ENCODE peak calls at places on chromosomes 2 and 18, in seven cellular contexts. P is PC-9, U is endodermal cell, M is body of pancreas, Q is K562, V is GM12878, T is vagina. R is an unnamed sample.

GRCh38 chr2:25490220-25490619 is 148.5 kb upstream of the DNMT3A start:
- DNase-seq in P (no peak), U (no peak), M (no peak), Q (no peak), V (no peak), T (no peak), R (no peak)

GRCh38 chr2:203446071-203446481 is 89.0 kb downstream of the RAPH1 start:
- DNase-seq in P (no peak), U (no peak), M (no peak), Q (peak; percentile 36), V (no peak), T (no peak), R (no peak)

GRCh38 chr2:224098473-224098872 is 59.4 kb upstream of the SERPINE2 start:
- DNase-seq in P (no peak), U (no peak), M (no peak), Q (no peak), V (no peak), T (no peak), R (no peak)

GRCh38 chr2:3396920-3397559 is 17.5 kb downstream of the TRAPPC12 start:
- DNase-seq in P (no peak), U (no peak), M (no peak), Q (no peak), V (no peak), T (no peak), R (no peak)

GRCh38 chr2:230128943-230129342 is 60.2 kb upstream of the SLC16A14 start:
- DNase-seq in P (no peak), U (no peak), M (no peak), Q (no peak), V (no peak), T (no peak), R (no peak)

GRCh38 chr2:165868211-165868610 is 74.2 kb upstream of the GALNT3 start:
- DNase-seq in P (no peak), U (no peak), M (no peak), Q (no peak), V (no peak), T (no peak), R (no peak)

GRCh38 chr2:6917071-6917760 is at the start of gene RNF144A:
- DNase-seq in P (peak; percentile 21), U (peak; percentile 89), M (peak; percentile 72), Q (peak; percentile 75), V (no peak), T (no peak), R (no peak)

GRCh38 chr2:143607446-143608110 is 478.4 kb downstream of the ARHGAP15 start:
- DNase-seq in P (no peak), U (no peak), M (no peak), Q (no peak), V (no peak), T (no peak), R (no peak)

GRCh38 chr2:205768815-205769493 is 86.7 kb downstream of the NRP2 start:
- DNase-seq in P (no peak), U (no peak), M (no peak), Q (no peak), V (no peak), T (no peak), R (no peak)

GRCh38 chr2:140929866-140930265 is 1201.0 kb downstream of the LRP1B start:
- DNase-seq in P (no peak), U (no peak), M (no peak), Q (no peak), V (no peak), T (no peak), R (no peak)

GRCh38 chr2:157790780-157791179 is 85.3 kb downstream of the ACVR1 start:
- DNase-seq in P (no peak), U (no peak), M (no peak), Q (no peak), V (no peak), T (no peak), R (no peak)

GRCh38 chr18:31042391-31043181 is at the start of gene DSC3:
- DNase-seq in P (no peak), U (peak; percentile 86), M (peak; percentile 14), Q (no peak), V (no peak), T (no peak), R (no peak)

GRCh38 chr2:45911503-45911902 is 260.0 kb downstream of the PRKCE start:
- DNase-seq in P (no peak), U (no peak), M (no peak), Q (no peak), V (no peak), T (no peak), R (no peak)

GRCh38 chr2:11537951-11538350 is 4.1 kb downstream of the GREB1 start:
- DNase-seq in P (no peak), U (peak; percentile 41), M (no peak), Q (no peak), V (no peak), T (no peak), R (no peak)

GRCh38 chr2:120435671-120436459 is 89.9 kb downstream of the INHBB start:
- DNase-seq in P (no peak), U (peak; percentile 40), M (no peak), Q (no peak), V (no peak), T (no peak), R (no peak)

GRCh38 chr2:219445220-219445631 is 10.6 kb downstream of the SPEG start:
- DNase-seq in P (no peak), U (no peak), M (no peak), Q (no peak), V (no peak), T (no peak), R (no peak)

GRCh38 chr2:104046466-104046865 is 807.4 kb upstream of the POU3F3 start:
- DNase-seq in P (no peak), U (no peak), M (no peak), Q (no peak), V (no peak), T (no peak), R (no peak)

GRCh38 chr2:19607400-19607799 is 249.0 kb upstream of the OSR1 start:
- DNase-seq in P (peak; percentile 6), U (no peak), M (no peak), Q (no peak), V (no peak), T (no peak), R (no peak)
- H3K27ac ChIP-seq in P (peak overlapping the region; percentile 86), U (no peak overlapping the region), M (no peak overlapping the region), Q (no peak overlapping the region), V (no peak overlapping the region), T (no peak overlapping the region), R (no peak overlapping the region)

GRCh38 chr2:27025861-27026851 is 6.6 kb upstream of the TMEM214 start:
- DNase-seq in P (no peak), U (no peak), M (no peak), Q (no peak), V (no peak), T (no peak), R (no peak)

GRCh38 chr2:27025281-27025800 is 7.4 kb upstream of the TMEM214 start:
- DNase-seq in P (no peak), U (no peak), M (no peak), Q (no peak), V (no peak), T (no peak), R (no peak)

GRCh38 chr2:27023740-27024139 is 9.0 kb upstream of the TMEM214 start:
- DNase-seq in P (no peak), U (no peak), M (no peak), Q (no peak), V (no peak), T (no peak), R (no peak)

GRCh38 chr2:27024188-27024587 is 8.6 kb upstream of the TMEM214 start:
- DNase-seq in P (no peak), U (peak; percentile 92), M (no peak), Q (no peak), V (no peak), T (no peak), R (no peak)

DNA sequence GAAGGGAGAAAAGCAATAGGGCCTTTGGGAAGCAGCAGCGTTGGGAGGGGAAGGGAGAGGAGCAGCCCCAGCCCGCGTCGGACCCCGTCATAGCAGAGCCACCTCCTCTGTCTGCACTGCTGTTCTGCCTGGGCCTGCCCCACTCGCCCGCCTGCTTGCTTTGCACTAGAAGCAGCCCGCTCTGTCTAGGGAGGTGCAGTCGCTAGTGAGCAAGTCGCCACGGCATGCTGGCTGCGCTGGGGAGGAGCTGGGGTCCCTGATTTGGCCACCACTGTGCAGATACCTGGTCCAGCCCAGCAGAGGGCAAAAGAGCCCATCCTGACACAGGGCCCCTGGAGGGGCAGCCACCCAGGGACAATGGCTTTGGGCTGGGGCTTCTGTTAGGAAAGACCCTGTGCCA is 8.0 kb upstream of the TMEM214 start:
- DNase-seq in P (no peak), U (peak; percentile 67), M (no peak), Q (no peak), V (no peak), T (no peak), R (no peak)
- TF ChIP-seq CTCF in P (no peak), U (peak; percentile 50), M (no peak), Q (peak; percentile 20), V (peak; percentile 1), T (no peak), R (no peak)

GRCh38 chr18:59376351-59376935 is 17.4 kb upstream of the LMAN1 start:
- DNase-seq in P (no peak), U (peak; percentile 66), M (no peak), Q (no peak), V (no peak), T (no peak), R (no peak)
- H3K27ac ChIP-seq in P (no peak overlapping the region), U (no peak overlapping the region), M (no peak overlapping the region), Q (no peak overlapping the region), V (no peak overlapping the region), T (no peak overlapping the region), R (no peak overlapping the region)

DNA sequence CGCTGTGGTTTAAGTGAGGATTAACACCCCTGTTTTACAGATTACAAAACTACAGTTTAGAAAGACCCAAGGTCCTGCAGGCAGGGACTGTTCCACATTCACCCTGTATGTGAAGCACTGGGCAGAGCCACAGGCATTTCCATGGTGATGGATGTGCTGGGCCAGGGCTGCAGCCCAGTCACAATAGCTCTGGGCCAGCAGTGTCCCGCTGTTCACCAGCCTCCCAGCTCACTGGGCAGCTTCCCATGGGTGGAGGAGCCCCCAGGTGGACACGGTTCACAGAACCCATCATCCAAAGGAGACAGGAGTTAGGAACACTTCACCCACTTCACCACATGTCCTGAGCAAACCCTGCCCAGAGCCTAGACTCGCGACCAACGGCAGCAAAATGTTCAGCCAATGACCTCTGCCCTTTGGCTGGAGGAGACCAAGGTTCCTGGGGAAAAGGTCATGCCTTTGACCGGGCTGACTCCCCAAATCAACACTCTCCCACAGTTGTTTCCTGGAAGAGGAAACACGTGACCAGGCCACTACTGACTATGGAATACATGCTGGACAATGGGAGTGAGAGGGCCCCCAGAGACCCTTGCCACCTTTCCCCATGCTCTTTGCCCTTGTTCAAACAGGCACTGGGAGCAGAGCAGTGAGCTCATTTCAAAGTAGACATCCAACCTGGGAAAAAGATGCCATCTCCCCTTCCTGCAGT is 28.0 kb upstream of the SLC35F6 start:
- DNase-seq in P (no peak), U (no peak), M (no peak), Q (no peak), V (no peak), T (no peak), R (no peak)
- TF ChIP-seq CTCF in P (no peak), U (no peak), M (peak; percentile 29), Q (no peak), V (no peak), T (no peak), R (no peak)

GRCh38 chr18:11689972-11690570 is 1.0 kb downstream of the GNAL start:
- DNase-seq in P (no peak), U (peak; percentile 83), M (no peak), Q (no peak), V (no peak), T (peak; percentile 37), R (no peak)
- H3K27ac ChIP-seq in P (no peak overlapping the region), U (no peak overlapping the region), M (no peak overlapping the region), Q (no peak overlapping the region), V (no peak overlapping the region), T (peak overlapping the region; percentile 70), R (peak overlapping the region; percentile 66)

R was measured in breast epithelium.